ENCODE peak calls at places on chromosomes 2 and 18, in four cellular contexts. Q, B, F and I are unnamed samples.

GRCh38 chr2:230723363-230723762 is 10.7 kb downstream of the CAB39 start:
- DNase-seq in Q (no peak), B (no peak), F (peak; percentile 24), I (no peak)

GRCh38 chr18:44741070-44741469 is 60.4 kb downstream of the SETBP1 start:
- DNase-seq in Q (no peak), B (no peak), F (no peak), I (no peak)

GRCh38 chr2:5937865-5938565 is 245.8 kb downstream of the SOX11 start:
- DNase-seq in Q (no peak), B (no peak), F (no peak), I (no peak)

GRCh38 chr18:12656671-12657047 is 1.2 kb downstream of the SPIRE1 start:
- DNase-seq in Q (no peak), B (no peak), F (no peak), I (no peak)

GRCh38 chr2:16853088-16853487 is 187.5 kb upstream of the CYRIA start:
- DNase-seq in Q (no peak), B (no peak), F (no peak), I (no peak)

GRCh38 chr18:48954837-48955527 is 4.2 kb upstream of the SMAD7 start:
- DNase-seq in Q (no peak), B (no peak), F (no peak), I (no peak)

GRCh38 chr18:34631567-34631966 is 78.5 kb upstream of the DTNA start:
- DNase-seq in Q (no peak), B (no peak), F (no peak), I (no peak)

GRCh38 chr2:142307716-142308115 is 176.9 kb upstream of the LRP1B start:
- DNase-seq in Q (no peak), B (no peak), F (no peak), I (no peak)

GRCh38 chr2:120797421-120798289 is 62.0 kb downstream of the GLI2 start:
- DNase-seq in Q (no peak), B (no peak), F (no peak), I (no peak)

GRCh38 chr18:29157057-29157780 is 980.3 kb upstream of the CDH2 start:
- DNase-seq in Q (no peak), B (no peak), F (no peak), I (no peak)

GRCh38 chr2:22737144-22737543 is 647.8 kb upstream of the KLHL29 start:
- DNase-seq in Q (no peak), B (no peak), F (no peak), I (no peak)

GRCh38 chr2:212157011-212157410 is 381.6 kb downstream of the ERBB4 start:
- DNase-seq in Q (no peak), B (no peak), F (no peak), I (no peak)

GRCh38 chr2:130808482-130809268 is 28.0 kb upstream of the ARHGEF4 start:
- DNase-seq in Q (no peak), B (no peak), F (no peak), I (no peak)

GRCh38 chr2:229003256-229003655 is 267.8 kb downstream of the PID1 start:
- DNase-seq in Q (no peak), B (no peak), F (no peak), I (no peak)

GRCh38 chr2:180474716-180475115 is 467.6 kb upstream of the CWC22 start:
- DNase-seq in Q (no peak), B (no peak), F (no peak), I (no peak)